ENCODE peak calls at places on chromosomes 5 and 9, in nine cellular contexts. L, K, N, T, M, D, E, F and J are unnamed samples.

GRCh38 chr9:115973241-115973640 is 180.3 kb upstream of the PAPPA start:
- DNase-seq in D (no peak), E (no peak), T (no peak), L (no peak), M (no peak), F (no peak), K (no peak), N (no peak), J (no peak)

GRCh38 chr5:180596668-180597231 is 5.5 kb upstream of the SCGB3A1 start:
- DNase-seq in N (no peak), M (no peak), T (no peak), D (no peak), K (no peak), L (no peak), E (no peak), F (no peak), J (no peak)

GRCh38 chr5:140108093-140109049 is 5.5 kb upstream of the PURA start:
- DNase-seq in T (no peak), E (no peak), K (peak), L (peak), D (no peak), N (peak), F (peak), M (no peak), J (peak)

GRCh38 chr9:112754578-112754977 is 4.0 kb downstream of the SNX30 start:
- DNase-seq in F (no peak), D (peak), T (no peak), N (no peak), L (no peak), M (peak), K (no peak), E (peak), J (no peak)

GRCh38 chr9:99000480-99001395 is 57.0 kb downstream of the COL15A1 start:
- DNase-seq in T (no peak), E (peak), F (peak), K (no peak), N (peak), L (peak), D (peak), M (peak), J (peak)

GRCh38 chr9:83281306-83282255 is 218.6 kb upstream of the RASEF start:
- DNase-seq in L (no peak), K (no peak), F (no peak), E (peak), D (peak), T (no peak), N (peak), M (peak), J (no peak)

GRCh38 chr9:100098241-100098886 is 436 bp downstream of the ERP44 start:
- DNase-seq in D (peak), L (no peak), K (no peak), M (peak), E (peak), N (peak), F (peak), T (peak), J (peak)

GRCh38 chr5:8058626-8059180 is 189.8 kb downstream of the MTRR start:
- DNase-seq in T (no peak), E (no peak), N (no peak), F (no peak), M (no peak), K (no peak), L (no peak), D (no peak), J (no peak)

GRCh38 chr5:158798140-158798539 is 301.6 kb downstream of the EBF1 start:
- DNase-seq in T (no peak), M (no peak), D (no peak), E (no peak), L (no peak), N (no peak), K (no peak), F (no peak), J (no peak)

GRCh38 chr5:139642213-139642612 is 5.9 kb upstream of the CXXC5 start:
- DNase-seq in K (no peak), T (no peak), M (no peak), F (no peak), D (no peak), N (no peak), L (no peak), E (no peak), J (peak)

GRCh38 chr9:117718085-117718484 is 13.9 kb downstream of the TLR4 start:
- DNase-seq in K (no peak), F (no peak), L (no peak), D (no peak), E (peak), T (no peak), N (no peak), M (peak), J (no peak)

GRCh38 chr9:121242219-121242954 is 25.6 kb upstream of the GSN start:
- DNase-seq in K (no peak), N (no peak), F (no peak), E (peak), D (peak), L (no peak), M (peak), T (no peak), J (no peak)

GRCh38 chr9:136588663-136589464 is 43.0 kb upstream of the NOTCH1 start:
- DNase-seq in M (no peak), E (no peak), D (no peak), K (no peak), T (no peak), F (peak), L (no peak), N (no peak), J (no peak)

GRCh38 chr5:82561786-82562185 is 283.6 kb upstream of the RPS23 start:
- DNase-seq in F (no peak), E (peak), T (no peak), K (no peak), L (no peak), D (peak), N (no peak), M (peak), J (no peak)

GRCh38 chr5:139738193-139738592 is 57.4 kb upstream of the PSD2 start:
- DNase-seq in E (no peak), T (no peak), N (no peak), F (no peak), M (no peak), D (no peak), L (no peak), K (no peak), J (no peak)

GRCh38 chr5:17619353-17619752 is 9.2 kb downstream of the TAF11L12 start:
- DNase-seq in L (no peak), D (no peak), K (no peak), T (no peak), E (no peak), F (no peak), M (no peak), N (no peak), J (no peak)

GRCh38 chr5:17614872-17615605 is 4.8 kb downstream of the TAF11L12 start:
- DNase-seq in L (no peak), K (no peak), D (no peak), F (no peak), M (no peak), N (no peak), E (no peak), T (no peak), J (no peak)

GRCh38 chr5:17625686-17626085 is 6.2 kb upstream of the TAF11L13 start:
- DNase-seq in E (no peak), T (no peak), K (no peak), D (no peak), N (no peak), L (no peak), M (no peak), F (no peak), J (no peak)

DNA sequence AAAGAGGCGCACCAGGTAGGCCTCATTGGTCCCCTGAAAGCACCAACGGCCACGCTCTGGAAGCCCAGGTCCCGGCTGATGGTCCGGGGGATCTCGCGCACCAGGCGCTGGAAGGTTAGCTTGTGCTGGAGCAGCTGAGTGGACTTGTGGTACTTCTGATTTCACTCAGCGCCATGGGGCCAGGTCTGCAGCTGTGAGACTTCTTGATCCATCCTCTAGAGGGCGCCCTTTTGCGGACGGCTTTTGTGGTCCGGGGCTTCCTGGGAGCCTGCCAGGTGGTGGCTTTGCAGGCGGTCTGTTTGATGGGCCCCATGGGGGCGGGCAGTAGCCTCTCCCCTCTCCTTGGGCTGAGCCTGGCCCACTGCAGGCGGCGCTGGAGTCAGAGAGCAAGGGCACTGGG is 10.4 kb downstream of the TAF11L12 start:
- DNase-seq in M (no peak), K (no peak), N (no peak), F (no peak), D (no peak), T (no peak), E (no peak), L (no peak), J (no peak)
- TF ChIP-seq CTCF in M (no peak), K (no peak), N (no peak), F (peak), D (no peak), T (no peak), E (no peak), L (peak), J (no peak)

DNA sequence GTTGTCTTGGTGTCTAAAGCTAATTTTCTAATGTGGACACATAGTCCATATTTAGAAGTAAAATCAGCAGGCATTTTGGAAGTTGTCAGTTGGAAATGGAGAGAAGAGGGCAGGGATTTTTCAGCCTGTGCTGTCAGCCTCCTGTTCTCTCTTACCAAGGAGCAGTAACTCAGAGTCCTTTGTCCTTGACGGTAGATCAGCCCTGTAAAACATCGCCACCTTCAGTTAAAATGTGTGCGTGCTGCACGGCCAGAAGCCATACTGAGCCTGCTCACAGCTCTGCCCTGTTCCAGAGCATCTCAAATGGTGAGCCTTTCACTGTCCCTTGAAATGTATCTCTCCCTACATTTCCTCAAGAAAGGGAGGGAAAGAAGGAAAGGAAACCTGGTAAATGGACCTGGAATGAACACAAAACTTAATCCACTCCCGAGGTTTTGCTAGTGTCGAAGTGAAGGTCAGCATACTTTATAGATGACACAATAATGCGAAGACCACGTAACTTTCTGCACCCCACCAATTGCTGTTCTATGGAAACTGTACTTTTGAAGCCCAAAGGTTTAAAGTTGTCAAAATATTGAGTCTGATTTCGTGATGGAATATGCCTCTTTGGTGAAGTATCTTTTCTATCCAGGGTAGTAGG is 103.6 kb downstream of the SNCAIP start:
- DNase-seq in D (peak), L (peak), N (peak), K (peak), M (peak), F (peak), T (no peak), E (peak), J (peak)
- TF ChIP-seq CTCF in D (peak), L (peak), N (peak), K (peak), M (peak), F (no peak), T (no peak), E (peak), J (peak)

GRCh38 chr9:32384002-32384363 is 460 bp upstream of the ACO1 start:
- DNase-seq in T (no peak), M (no peak), N (no peak), D (no peak), E (no peak), F (no peak), L (peak), K (no peak), J (no peak)
- TF ChIP-seq CTCF in T (no peak), M (no peak), N (no peak), D (no peak), E (no peak), F (no peak), L (no peak), K (no peak), J (no peak)

DNA sequence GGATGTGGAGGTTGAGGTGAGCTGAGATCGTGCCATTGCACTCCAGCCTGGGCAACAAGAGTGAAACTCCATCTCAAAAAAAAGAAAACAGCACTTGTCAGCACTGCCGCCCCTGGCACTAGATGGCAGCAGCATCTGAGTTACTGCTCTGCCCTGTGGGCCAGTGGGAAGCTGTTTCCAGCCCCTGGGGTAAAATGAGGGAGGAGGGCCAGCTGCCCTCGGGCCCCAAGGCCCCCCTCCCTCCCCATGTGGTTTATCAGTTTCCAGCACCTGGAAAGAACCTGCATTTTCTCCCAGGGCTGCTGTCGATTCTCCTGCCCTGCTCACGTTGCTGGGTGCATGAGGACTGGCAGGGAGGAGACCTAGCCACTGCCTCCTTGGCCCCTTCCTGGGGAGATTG is 13.2 kb upstream of the CEL start:
- DNase-seq in D (no peak), T (no peak), E (peak), L (no peak), F (no peak), K (no peak), N (peak), M (peak), J (no peak)
- TF ChIP-seq CTCF in D (peak), T (no peak), E (peak), L (no peak), F (no peak), K (no peak), N (no peak), M (peak), J (no peak)

GRCh38 chr5:92470770-92471169 is 1087.7 kb upstream of the ARRDC3 start:
- DNase-seq in E (no peak), D (no peak), N (no peak), M (no peak), L (no peak), K (no peak), T (no peak), F (no peak), J (no peak)
- TF ChIP-seq CTCF in E (peak), D (no peak), N (no peak), M (no peak), L (no peak), K (no peak), T (no peak), F (peak), J (no peak)

GRCh38 chr9:122309861-122310260 is 45.2 kb downstream of the MRRF start:
- DNase-seq in F (no peak), L (no peak), D (no peak), T (no peak), E (no peak), M (no peak), K (no peak), N (no peak), J (no peak)
- TF ChIP-seq CTCF in F (no peak), L (no peak), D (no peak), T (no peak), E (no peak), M (no peak), K (no peak), N (no peak), J (no peak)